ENCODE peak calls at places on chromosome 20, in ten cellular contexts. E is right lobe of liver; Q is endothelial cell of umbilical vein; C is cardiac muscle cell; P is OCI-LY7; H is fibroblast of lung; I is CD8-positive, alpha-beta T cell; X is prostate gland; V is lower lobe of right lung; Z is heart left ventricle. N is an unnamed sample.

GRCh38 chr20:51345601-51346101 is 196.9 kb downstream of the NFATC2 start:
- DNase-seq in E (no peak), Q (peak; percentile 57), C (no peak), P (no peak), H (peak; percentile 55), I (no peak), X (no peak), V (no peak), Z (no peak), N (no peak)

GRCh38 chr20:44730441-44730840 is 15.2 kb upstream of the KCNK15 start:
- DNase-seq in E (no peak), Q (peak; percentile 88), C (no peak), P (no peak), H (peak; percentile 89), I (no peak), X (peak; percentile 36), V (peak; percentile 9), Z (no peak), N (no peak)

GRCh38 chr20:34559311-34560140 is 1.0 kb downstream of the MAP1LC3A start:
- DNase-seq in E (peak; percentile 42), Q (no peak), C (no peak), P (no peak), H (no peak), I (no peak), X (no peak), V (no peak), Z (no peak), N (peak; percentile 78)

GRCh38 chr20:50277460-50278376 is 87.1 kb downstream of the CEBPB start:
- DNase-seq in E (no peak), Q (no peak), C (no peak), P (no peak), H (no peak), I (no peak), X (no peak), V (no peak), Z (no peak), N (no peak)

GRCh38 chr20:59123011-59123676 is 40.5 kb upstream of the ZNF831 start:
- DNase-seq in E (no peak), Q (no peak), C (no peak), P (peak; percentile 88), H (no peak), I (peak; percentile 68), X (no peak), V (no peak), Z (no peak), N (no peak)

GRCh38 chr20:50163570-50164317 is 10.2 kb upstream of the PEDS1 start:
- DNase-seq in E (no peak), Q (no peak), C (no peak), P (no peak), H (peak; percentile 54), I (no peak), X (no peak), V (no peak), Z (peak; percentile 79), N (peak; percentile 42)

GRCh38 chr20:19990911-19991707 is 26.1 kb upstream of the NAA20 start:
- DNase-seq in E (no peak), Q (no peak), C (no peak), P (no peak), H (peak; percentile 82), I (no peak), X (no peak), V (no peak), Z (no peak), N (no peak)

GRCh38 chr20:49893242-49894072 is 21.9 kb downstream of the SPATA2 start:
- DNase-seq in E (no peak), Q (no peak), C (no peak), P (no peak), H (no peak), I (no peak), X (no peak), V (no peak), Z (no peak), N (no peak)

GRCh38 chr20:219290-220115 is 7.6 kb upstream of the DEFB129 start:
- DNase-seq in E (no peak), Q (peak; percentile 7), C (peak; percentile 6), P (peak; percentile 27), H (peak; percentile 0), I (no peak), X (no peak), V (no peak), Z (no peak), N (no peak)

GRCh38 chr20:41989935-41990635 is 371.9 kb upstream of the CHD6 start:
- DNase-seq in E (no peak), Q (peak; percentile 66), C (no peak), P (no peak), H (no peak), I (no peak), X (no peak), V (no peak), Z (no peak), N (no peak)

GRCh38 chr20:14568701-14569100 is 231.3 kb upstream of the FLRT3 start:
- DNase-seq in E (no peak), Q (no peak), C (no peak), P (no peak), H (no peak), I (no peak), X (no peak), V (no peak), Z (no peak), N (no peak)

GRCh38 chr20:48704761-48705160 is 123.0 kb downstream of the PREX1 start:
- DNase-seq in E (no peak), Q (no peak), C (no peak), P (no peak), H (no peak), I (no peak), X (no peak), V (no peak), Z (no peak), N (no peak)
- H3K27ac ChIP-seq in E (no peak overlapping the region), Q (no peak overlapping the region), C (no peak overlapping the region), P (no peak overlapping the region), H (no peak overlapping the region), I (no peak overlapping the region), X (no peak overlapping the region), V (no peak overlapping the region), Z (no peak overlapping the region), N (no peak overlapping the region)

GRCh38 chr20:62831361-62831788 is 14.5 kb downstream of the COL9A3 start:
- DNase-seq in E (peak; percentile 76), Q (no peak), C (no peak), P (no peak), H (no peak), I (no peak), X (peak; percentile 70), V (no peak), Z (peak; percentile 17), N (peak; percentile 44)

GRCh38 chr20:62830821-62831220 is 14.0 kb downstream of the COL9A3 start:
- DNase-seq in E (peak; percentile 16), Q (no peak), C (no peak), P (no peak), H (no peak), I (no peak), X (no peak), V (no peak), Z (peak; percentile 17), N (peak; percentile 43)

GRCh38 chr20:62832951-62833391 is 16.1 kb downstream of the COL9A3 start:
- DNase-seq in E (peak; percentile 81), Q (no peak), C (no peak), P (no peak), H (no peak), I (no peak), X (no peak), V (no peak), Z (peak; percentile 14), N (peak; percentile 25)

GRCh38 chr20:62831854-62832211 is 15.0 kb downstream of the COL9A3 start:
- DNase-seq in E (no peak), Q (no peak), C (no peak), P (no peak), H (no peak), I (no peak), X (no peak), V (no peak), Z (peak; percentile 13), N (no peak)

GRCh38 chr20:62832212-62832922 is 15.5 kb downstream of the COL9A3 start:
- DNase-seq in E (peak; percentile 76), Q (no peak), C (no peak), P (peak; percentile 87), H (peak; percentile 29), I (no peak), X (no peak), V (peak; percentile 74), Z (peak; percentile 24), N (no peak)
- H3K27ac ChIP-seq in E (peak overlapping the region; percentile 79), Q (no peak overlapping the region), C (no peak overlapping the region), P (peak overlapping the region; percentile 18), H (no peak overlapping the region), I (no peak overlapping the region), X (peak overlapping the region; percentile 11), V (no peak overlapping the region), Z (no peak overlapping the region), N (no peak overlapping the region)

GRCh38 chr20:1838479-1839279 is 56.5 kb upstream of the SIRPA start:
- DNase-seq in E (no peak), Q (no peak), C (no peak), P (no peak), H (no peak), I (no peak), X (no peak), V (no peak), Z (no peak), N (no peak)
- H3K27ac ChIP-seq in E (no peak overlapping the region), Q (no peak overlapping the region), C (no peak overlapping the region), P (no peak overlapping the region), H (no peak overlapping the region), I (no peak overlapping the region), X (no peak overlapping the region), V (peak overlapping the region; percentile 31), Z (no peak overlapping the region), N (no peak overlapping the region)

DNA sequence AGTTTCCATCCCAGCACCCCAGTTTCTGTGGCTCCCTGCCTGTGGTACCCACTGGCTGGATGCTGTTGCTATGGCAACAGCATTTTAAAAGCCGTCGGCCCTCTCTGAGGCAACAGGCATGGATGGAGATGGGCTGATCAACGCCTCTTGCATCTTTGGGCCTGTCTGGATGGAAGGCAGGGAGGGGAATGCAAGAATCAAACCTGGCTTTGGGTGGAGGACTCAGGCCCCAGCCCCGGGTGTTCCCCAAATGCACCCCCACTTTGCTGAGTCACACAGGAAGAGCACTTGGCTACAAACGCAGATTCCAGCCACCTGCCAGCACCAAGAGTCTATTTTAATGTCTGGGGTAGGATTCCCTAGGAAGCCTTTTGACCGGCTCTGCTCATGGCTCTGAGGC is 45.7 kb upstream of the TGM2 start:
- DNase-seq in E (no peak), Q (no peak), C (no peak), P (no peak), H (peak; percentile 53), I (no peak), X (no peak), V (no peak), Z (no peak), N (no peak)
- H3K27ac ChIP-seq in E (no peak overlapping the region), Q (no peak overlapping the region), C (no peak overlapping the region), P (no peak overlapping the region), H (no peak overlapping the region), I (no peak overlapping the region), X (no peak overlapping the region), V (no peak overlapping the region), Z (no peak overlapping the region), N (peak overlapping the region; percentile 78)

DNA sequence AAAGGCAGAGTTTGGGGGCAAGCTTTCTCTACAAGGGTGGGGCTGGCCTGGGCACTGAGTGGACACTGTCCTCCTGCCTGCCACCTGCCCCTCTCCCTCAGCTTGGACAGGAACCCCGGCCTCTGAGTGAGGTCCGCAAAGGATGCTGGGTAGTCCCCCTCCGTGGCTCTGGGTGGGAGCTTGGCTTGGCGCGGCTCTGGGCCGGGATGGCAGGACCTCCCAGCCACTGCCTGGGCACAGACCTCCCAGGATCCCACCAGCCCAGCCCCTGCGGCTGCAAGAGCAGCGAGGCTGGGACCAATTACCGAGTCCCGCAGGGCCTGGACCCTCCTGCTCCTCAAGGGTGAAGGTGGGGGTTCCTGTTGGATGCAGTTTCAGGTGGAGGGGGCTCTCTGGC is 2.9 kb upstream of the SOX18 start:
- DNase-seq in E (no peak), Q (no peak), C (no peak), P (no peak), H (no peak), I (no peak), X (no peak), V (no peak), Z (no peak), N (no peak)
- H3K27ac ChIP-seq in E (no peak overlapping the region), Q (peak overlapping the region; percentile 26), C (no peak overlapping the region), P (no peak overlapping the region), H (no peak overlapping the region), I (no peak overlapping the region), X (no peak overlapping the region), V (peak overlapping the region; percentile 84), Z (peak overlapping the region; percentile 90), N (peak overlapping the region; percentile 68)